ENCODE peak calls at places on chromosomes 6 and 20, in seven cellular contexts. D is stimulated activated naive CD4-positive, alpha-beta T cell; W is cardiac fibroblast; K is A549; B is astrocyte of the spinal cord; A is mammary epithelial cell; E is retina. X is an unnamed sample.

GRCh38 chr6:44002591-44003344 is 124.5 kb downstream of the MRPL14 start:
- DNase-seq in D (peak; percentile 52), B (peak; percentile 54), E (peak; percentile 88), K (peak; percentile 55), W (peak; percentile 48), A (peak; percentile 46), X (peak; percentile 57)

GRCh38 chr6:19472168-19472567 is 365.0 kb upstream of the ID4 start:
- DNase-seq in K (peak; percentile 21), B (peak; percentile 96), A (peak; percentile 99), W (peak; percentile 92), E (no peak), D (no peak), X (no peak)

GRCh38 chr6:139325003-139325600 is 33.3 kb upstream of the TXLNB start:
- DNase-seq in D (no peak), B (no peak), W (no peak), E (no peak), A (no peak), K (no peak), X (no peak)

GRCh38 chr20:32285621-32286334 is 8.3 kb downstream of the KIF3B start:
- DNase-seq in K (no peak), A (peak; percentile 32), B (no peak), W (no peak), E (no peak), D (no peak), X (no peak)

GRCh38 chr6:139839506-139840156 is 465.2 kb upstream of the CITED2 start:
- DNase-seq in W (peak; percentile 13), K (no peak), E (no peak), D (no peak), B (no peak), A (no peak), X (no peak)

GRCh38 chr20:50320005-50320909 is 129.6 kb downstream of the CEBPB start:
- DNase-seq in D (no peak), E (no peak), W (no peak), B (no peak), A (peak; percentile 50), K (peak; percentile 53), X (no peak)

GRCh38 chr6:22041797-22042489 is 254.9 kb downstream of the PRL start:
- DNase-seq in B (peak; percentile 58), E (no peak), A (peak; percentile 23), D (no peak), K (no peak), W (peak; percentile 26), X (no peak)

GRCh38 chr6:31794866-31795615 is 511 bp downstream of the VARS1 start:
- DNase-seq in W (peak; percentile 7), K (peak; percentile 25), D (no peak), B (peak; percentile 55), E (peak; percentile 89), A (no peak), X (no peak)

GRCh38 chr6:154758125-154758524 is 24.9 kb downstream of the SCAF8 start:
- DNase-seq in A (peak; percentile 65), D (no peak), W (no peak), K (no peak), E (no peak), B (no peak), X (no peak)

GRCh38 chr6:157107571-157107914 is 215.8 kb downstream of the TMEM242 start:
- DNase-seq in B (no peak), A (no peak), K (no peak), W (no peak), D (no peak), E (no peak), X (no peak)

GRCh38 chr20:24465730-24466129 is 3.7 kb upstream of the SYNDIG1 start:
- DNase-seq in B (peak; percentile 60), A (peak; percentile 48), E (no peak), D (no peak), W (peak; percentile 41), K (no peak), X (no peak)

GRCh38 chr6:29995346-29995777 is 53.0 kb downstream of the HLA-A start:
- DNase-seq in D (no peak), B (peak; percentile 16), W (peak; percentile 30), A (peak; percentile 52), E (no peak), K (no peak), X (no peak)

GRCh38 chr20:45354423-45355208 is 6.4 kb upstream of the SDC4 start:
- DNase-seq in E (no peak), W (peak; percentile 56), D (no peak), K (no peak), B (peak; percentile 68), A (no peak), X (no peak)

GRCh38 chr6:33313105-33313708 is 671 bp downstream of the TAPBP start:
- DNase-seq in B (peak; percentile 36), A (peak; percentile 37), W (peak; percentile 31), E (peak; percentile 77), D (peak; percentile 50), K (no peak), X (peak; percentile 54)

GRCh38 chr6:45613678-45614077 is 235.9 kb upstream of the SUPT3H start:
- DNase-seq in K (no peak), B (peak; percentile 74), E (no peak), W (peak; percentile 80), A (peak; percentile 96), D (no peak), X (no peak)

GRCh38 chr6:29760328-29760727 is 37.1 kb downstream of the HLA-F start:
- DNase-seq in W (no peak), A (no peak), D (no peak), E (no peak), B (no peak), K (no peak), X (no peak)

GRCh38 chr20:9592419-9592818 is 78.0 kb downstream of the LAMP5 start:
- DNase-seq in D (no peak), A (no peak), K (no peak), E (no peak), B (no peak), W (no peak), X (no peak)

GRCh38 chr20:5190444-5190843 is 63.6 kb downstream of the CDS2 start:
- DNase-seq in W (no peak), E (no peak), K (no peak), D (no peak), A (no peak), B (no peak), X (no peak)

GRCh38 chr20:59020938-59021551 is 1.8 kb downstream of the TUBB1 start:
- DNase-seq in D (no peak), E (no peak), K (no peak), W (peak; percentile 50), A (peak; percentile 84), B (peak; percentile 56), X (no peak)

GRCh38 chr6:129957941-129958898 is 60.2 kb upstream of the L3MBTL3 start:
- DNase-seq in D (no peak), K (no peak), W (no peak), E (no peak), A (no peak), B (no peak), X (no peak)

GRCh38 chr6:80541886-80542285 is 435.4 kb downstream of the BCKDHB start:
- DNase-seq in W (no peak), D (no peak), A (no peak), B (no peak), E (no peak), K (no peak), X (no peak)

GRCh38 chr6:20810732-20811111 is 276.5 kb downstream of the CDKAL1 start:
- DNase-seq in D (no peak), A (no peak), W (peak; percentile 37), K (no peak), E (no peak), B (no peak), X (no peak)

GRCh38 chr20:10652660-10653191 is 21.1 kb downstream of the JAG1 start:
- DNase-seq in W (no peak), A (no peak), E (no peak), K (no peak), D (no peak), B (no peak), X (no peak)

GRCh38 chr6:89242574-89243330 is 25.6 kb upstream of the GABRR1 start:
- DNase-seq in K (peak; percentile 25), A (peak; percentile 27), E (peak; percentile 57), D (peak; percentile 11), B (peak; percentile 65), W (peak; percentile 77), X (peak; percentile 70)

GRCh38 chr6:28709478-28710349 is 184.0 kb downstream of the GPX5 start:
- DNase-seq in W (no peak), B (no peak), E (peak; percentile 64), K (peak; percentile 11), D (no peak), A (peak; percentile 37), X (no peak)

GRCh38 chr6:52503853-52504777 is 72.7 kb downstream of the TRAM2 start:
- DNase-seq in K (peak; percentile 89), W (peak; percentile 82), B (peak; percentile 86), D (no peak), A (peak; percentile 99), E (no peak), X (no peak)